ENCODE peak calls at places on chromosomes 6 and 20, in eight cellular contexts. V is transverse colon, L is astrocyte of the spinal cord, S is AG10803, R is GM13976, G is pancreas, I is H1, B is RWPE1. U is an unnamed sample.

GRCh38 chr6:117906905-117907599 is at the start of gene SLC35F1:
- DNase-seq in G (peak), R (peak), S (peak), I (no peak), L (peak), B (peak), V (no peak), U (no peak)

GRCh38 chr20:44540834-44541233 is 19.0 kb upstream of the SERINC3 start:
- DNase-seq in I (no peak), S (peak), G (no peak), B (peak), R (no peak), L (peak), V (no peak), U (no peak)

GRCh38 chr6:166566026-166567011 is 20.2 kb downstream of the RAMACL start:
- DNase-seq in G (no peak), B (no peak), S (no peak), I (no peak), R (no peak), V (no peak), L (no peak), U (no peak)

GRCh38 chr6:31293343-31293742 is 21.5 kb upstream of the HLA-C start:
- DNase-seq in S (peak), I (no peak), R (no peak), G (no peak), L (peak), B (peak), V (no peak), U (no peak)

GRCh38 chr6:2101213-2101612 is 144.2 kb downstream of the GMDS start:
- DNase-seq in S (peak), B (no peak), R (no peak), V (no peak), L (no peak), G (no peak), I (no peak), U (no peak)

GRCh38 chr6:33885121-33886057 is 81.6 kb upstream of the MLN start:
- DNase-seq in I (no peak), S (peak), G (no peak), B (peak), V (peak), L (peak), R (no peak), U (no peak)

GRCh38 chr20:31663838-31664695 is 26.4 kb downstream of the COX4I2 start:
- DNase-seq in L (no peak), V (peak), I (no peak), G (peak), R (no peak), B (no peak), S (no peak), U (no peak)

GRCh38 chr20:58715709-58716475 is 23.3 kb downstream of the NPEPL1 start:
- DNase-seq in B (no peak), R (peak), S (no peak), G (peak), I (no peak), V (no peak), L (no peak), U (peak)

GRCh38 chr6:82878812-82879211 is 186.8 kb downstream of the UBE3D start:
- DNase-seq in L (peak), R (no peak), V (no peak), G (no peak), I (no peak), B (no peak), S (peak), U (no peak)

GRCh38 chr6:135722182-135722581 is 129.3 kb upstream of the PDE7B start:
- DNase-seq in B (no peak), I (no peak), R (no peak), S (no peak), L (no peak), G (no peak), V (no peak), U (no peak)

GRCh38 chr6:28160233-28160632 is 18.6 kb downstream of the ZKSCAN8 start:
- DNase-seq in G (no peak), S (no peak), L (no peak), R (no peak), I (no peak), B (no peak), V (no peak), U (no peak)

GRCh38 chr20:35837577-35838195 is 65.9 kb downstream of the PHF20 start:
- DNase-seq in R (no peak), L (no peak), G (no peak), V (no peak), B (no peak), S (peak), I (no peak), U (no peak)

GRCh38 chr6:27672113-27672799 is 199.4 kb upstream of the ZNF184 start:
- DNase-seq in S (peak), R (peak), I (peak), G (no peak), V (peak), B (no peak), L (peak), U (peak)

GRCh38 chr20:36818831-36819230 is 45.3 kb upstream of the DSN1 start:
- DNase-seq in S (no peak), I (no peak), G (no peak), B (no peak), L (no peak), R (no peak), V (no peak), U (no peak)

GRCh38 chr6:13427346-13427745 is 60.1 kb downstream of the GFOD1 start:
- DNase-seq in B (no peak), R (no peak), L (no peak), V (no peak), G (no peak), S (no peak), I (no peak), U (peak)

GRCh38 chr20:24781061-24781980 is 167.7 kb upstream of the CST7 start:
- DNase-seq in G (no peak), B (peak), R (no peak), V (no peak), L (peak), S (peak), I (no peak), U (no peak)

GRCh38 chr6:166692723-166693302 is 65.8 kb upstream of the RPS6KA2 start:
- DNase-seq in B (no peak), G (no peak), V (no peak), R (no peak), S (no peak), L (no peak), I (no peak), U (no peak)

GRCh38 chr20:37407117-37407566 is 61.2 kb downstream of the SRC start:
- DNase-seq in I (no peak), L (no peak), S (no peak), V (no peak), B (no peak), G (no peak), R (no peak), U (no peak)

GRCh38 chr20:3890410-3890751 is 1.2 kb downstream of the PANK2 start:
- DNase-seq in R (no peak), S (peak), G (no peak), B (peak), I (no peak), V (no peak), L (peak), U (no peak)

GRCh38 chr6:160972111-160972510 is 19.5 kb upstream of the MAP3K4 start:
- DNase-seq in R (no peak), I (no peak), S (peak), B (peak), L (peak), G (no peak), V (no peak), U (no peak)

GRCh38 chr20:62174021-62174804 is 8.6 kb upstream of the MTG2 start:
- DNase-seq in L (no peak), B (no peak), V (no peak), G (no peak), R (no peak), S (no peak), I (no peak), U (no peak)

DNA sequence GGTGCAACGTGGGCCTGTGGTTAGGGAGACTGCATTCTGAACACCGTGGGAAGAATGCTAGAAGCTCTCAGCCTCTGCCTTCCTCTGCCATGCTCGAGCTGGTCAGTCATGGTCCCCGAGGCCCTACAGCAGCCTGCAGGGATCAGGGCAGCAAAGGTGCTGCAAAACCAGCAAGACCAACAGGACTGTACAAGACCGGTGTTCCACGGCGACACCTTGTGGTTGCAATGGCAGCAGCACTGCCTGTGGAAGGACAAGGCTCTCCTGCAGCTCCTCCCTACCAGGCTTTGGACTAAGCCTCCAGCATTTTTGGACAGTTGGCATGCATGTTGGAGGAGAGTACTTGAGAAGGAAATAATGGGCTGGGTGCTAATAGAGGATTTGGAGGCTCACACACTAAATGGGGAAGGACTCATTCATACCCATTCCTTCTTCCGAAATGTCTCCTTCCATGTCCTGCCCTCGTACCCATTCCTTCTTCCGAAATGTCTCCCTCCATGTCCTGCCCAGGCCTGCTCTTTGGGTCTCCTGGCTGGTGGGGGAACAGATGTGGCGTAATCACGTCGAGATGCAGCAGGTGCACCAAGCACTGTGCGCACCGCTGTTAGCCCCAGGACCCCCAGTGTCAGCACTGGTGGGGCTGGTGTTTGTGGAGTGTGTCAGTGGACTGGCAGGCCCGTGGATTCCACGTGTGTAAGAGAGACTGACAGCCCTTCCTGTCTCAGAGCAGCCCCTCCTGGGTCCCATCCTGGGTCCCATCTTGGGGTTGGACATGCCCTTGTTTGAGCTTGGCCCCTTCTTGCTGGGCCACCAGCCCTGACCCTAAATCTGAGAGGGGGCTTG is 18.6 kb upstream of the MYT1 start:
- DNase-seq in V (no peak), I (no peak), L (no peak), R (no peak), B (no peak), G (no peak), S (no peak), U (no peak)
- TF ChIP-seq CTCF in V (no peak), I (peak), L (peak), R (no peak), B (no peak), G (no peak), S (no peak), U (no peak)

GRCh38 chr6:108557494-108558371 is 3.0 kb upstream of the FOXO3 start:
- DNase-seq in L (no peak), G (peak), V (peak), R (peak), B (peak), I (no peak), S (peak), U (peak)
- TF ChIP-seq CTCF in L (no peak), G (no peak), V (no peak), R (no peak), B (no peak), I (no peak), S (no peak), U (peak)

GRCh38 chr6:124962617-124963415 is 579 bp downstream of the RNF217 start:
- DNase-seq in G (peak), B (no peak), I (no peak), R (peak), L (peak), S (peak), V (peak), U (no peak)
- TF ChIP-seq CTCF in G (no peak), B (no peak), I (no peak), R (no peak), L (no peak), S (peak), V (no peak), U (no peak)

GRCh38 chr6:96716221-96716620 is 121.1 kb downstream of the GPR63 start:
- DNase-seq in I (no peak), L (no peak), R (no peak), G (no peak), V (no peak), B (no peak), S (no peak), U (no peak)
- TF ChIP-seq CTCF in I (peak), L (no peak), R (no peak), G (no peak), V (no peak), B (no peak), S (no peak), U (no peak)

GRCh38 chr6:72042088-72042487 is 155.7 kb downstream of the RIMS1 start:
- DNase-seq in S (peak), R (no peak), L (no peak), B (no peak), I (no peak), G (no peak), V (no peak), U (no peak)
- TF ChIP-seq CTCF in S (peak), R (no peak), L (peak), B (no peak), I (no peak), G (no peak), V (no peak), U (no peak)

GRCh38 chr6:15906393-15906976 is 222.4 kb upstream of the MYLIP start:
- DNase-seq in I (no peak), V (no peak), B (no peak), R (no peak), L (no peak), S (no peak), G (no peak), U (no peak)
- TF ChIP-seq CTCF in I (no peak), V (no peak), B (no peak), R (no peak), L (no peak), S (no peak), G (no peak), U (no peak)

U was measured in natural killer cell.